ENCODE peak calls at places on chromosomes 11 and 22, in seven cellular contexts. B is stomach, Y is A549, X is transverse colon, Q is tibial nerve, R is H1, W is suprapubic skin. V is an unnamed sample.

GRCh38 chr11:66853242-66854229 is 3.3 kb upstream of the LRFN4 start:
- DNase-seq in Q (no peak), B (no peak), R (no peak), W (no peak), Y (no peak), X (peak), V (no peak)

GRCh38 chr22:39144101-39144815 is 8.2 kb downstream of the CBX7 start:
- DNase-seq in W (no peak), Q (no peak), X (peak), Y (no peak), B (peak), R (no peak), V (no peak)

GRCh38 chr11:132555617-132556016 is 976.7 kb downstream of the OPCML start:
- DNase-seq in B (no peak), W (no peak), Q (no peak), X (no peak), Y (no peak), R (no peak), V (no peak)

GRCh38 chr22:42697542-42698013 is 23.1 kb downstream of the A4GALT start:
- DNase-seq in W (no peak), Y (peak), R (no peak), Q (no peak), X (peak), B (peak), V (no peak)

GRCh38 chr22:37331811-37332536 is 49.7 kb downstream of the CYTH4 start:
- DNase-seq in W (no peak), Y (no peak), B (no peak), X (no peak), Q (no peak), R (no peak), V (no peak)

GRCh38 chr11:70915158-70915795 is 337.1 kb downstream of the SHANK2 start:
- DNase-seq in Y (no peak), W (no peak), B (no peak), R (no peak), Q (no peak), X (no peak), V (no peak)

GRCh38 chr22:29106839-29107238 is 34.0 kb downstream of the KREMEN1 start:
- DNase-seq in W (no peak), Y (no peak), Q (no peak), R (no peak), B (no peak), X (no peak), V (no peak)

GRCh38 chr11:61972112-61972795 is 4.8 kb upstream of the FTH1 start:
- DNase-seq in W (no peak), B (no peak), Y (no peak), Q (no peak), R (no peak), X (no peak), V (no peak)

GRCh38 chr22:23754980-23755636 is 883 bp upstream of the VPREB3 start:
- DNase-seq in B (no peak), W (no peak), X (no peak), Q (no peak), Y (no peak), R (no peak), V (no peak)

GRCh38 chr11:82683029-82683428 is 50.6 kb downstream of the FAM181B start:
- DNase-seq in Y (no peak), X (no peak), W (no peak), R (no peak), Q (no peak), B (no peak), V (no peak)

DNA sequence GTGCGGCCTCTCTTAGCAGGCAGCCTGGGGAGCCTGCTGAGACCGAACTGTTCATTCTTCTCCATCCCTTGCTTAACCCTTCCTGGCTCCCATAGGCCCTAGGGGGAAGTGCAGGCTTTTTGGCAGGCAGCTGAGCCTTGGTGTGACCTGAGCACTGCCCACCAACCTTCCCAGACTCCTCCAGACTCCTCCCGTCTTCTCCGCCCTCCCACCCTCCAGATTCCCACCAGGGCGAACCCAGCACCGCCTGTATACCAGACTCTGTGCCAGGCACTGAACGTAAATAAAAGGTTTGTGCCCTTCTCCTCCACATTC is 7.9 kb downstream of the RELT start:
- DNase-seq in R (no peak), B (no peak), Q (no peak), X (no peak), Y (no peak), W (no peak), V (no peak)
- H3K27ac ChIP-seq in R (no peak), B (no peak), Q (peak), X (peak), Y (no peak), W (no peak), V (peak)

DNA sequence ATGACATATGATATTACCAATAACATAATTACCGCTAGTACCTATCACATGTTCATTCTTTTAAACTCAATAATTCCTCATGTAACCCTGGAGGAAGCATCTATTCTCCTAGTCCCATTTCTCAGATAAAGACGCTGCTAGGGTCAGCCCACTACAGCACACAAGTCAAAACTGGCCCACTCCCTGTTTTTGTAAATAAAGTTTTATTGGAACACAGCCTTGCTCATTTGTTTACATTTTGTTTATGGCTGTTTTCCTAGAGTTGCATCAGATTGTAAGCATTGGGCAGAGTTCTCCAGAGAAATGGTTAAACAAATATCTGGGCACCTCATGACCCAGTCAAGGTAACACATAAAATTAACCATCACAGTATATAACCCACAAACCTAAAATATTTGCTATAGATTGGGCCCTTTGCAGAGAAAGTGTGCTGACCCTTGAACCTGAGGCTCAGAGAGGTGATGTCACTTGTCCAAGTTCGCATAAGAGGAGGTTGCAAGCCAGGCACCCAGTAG is 36.8 kb downstream of the MN1 start:
- DNase-seq in X (no peak), W (no peak), Y (no peak), B (no peak), Q (no peak), R (no peak), V (no peak)
- TF ChIP-seq EP300 in X (no peak), W (no peak), Y (no peak), B (no peak), Q (no peak), R (no peak), V (no peak)

GRCh38 chr11:116426761-116427160 is 346.0 kb downstream of the BUD13 start:
- DNase-seq in B (no peak), Y (no peak), Q (no peak), X (no peak), R (no peak), W (no peak), V (no peak)

GRCh38 chr11:116424615-116425261 is 348.0 kb downstream of the BUD13 start:
- DNase-seq in X (no peak), Y (no peak), Q (no peak), R (no peak), W (no peak), B (no peak), V (no peak)

GRCh38 chr11:116428638-116428975 is 344.2 kb downstream of the BUD13 start:
- DNase-seq in R (no peak), W (no peak), X (no peak), Q (no peak), Y (no peak), B (no peak), V (no peak)

GRCh38 chr11:116427337-116427902 is 345.4 kb downstream of the BUD13 start:
- DNase-seq in Q (no peak), Y (no peak), R (no peak), X (no peak), B (no peak), W (no peak), V (no peak)

GRCh38 chr11:116427903-116428637 is 344.7 kb downstream of the BUD13 start:
- DNase-seq in Q (peak), Y (no peak), R (no peak), X (no peak), B (no peak), W (no peak), V (no peak)
- H3K27ac ChIP-seq in Q (no peak), Y (no peak), R (no peak), X (no peak), B (no peak), W (no peak), V (no peak)

GRCh38 chr11:113875414-113876073 is at the start of gene USP28:
- DNase-seq in R (peak), Q (peak), B (peak), Y (peak), X (peak), W (peak), V (peak)
- TF ChIP-seq EP300 in R (no peak), Q (peak), B (no peak), Y (no peak), X (no peak), W (no peak), V (no peak)

V was measured in esophagus muscularis mucosa.